ENCODE peak calls at places on chromosomes 2 and 18, in six cellular contexts. One of them, this sample, is unnamed.

GRCh38 chr18:76490701-76491171 is 4.3 kb downstream of the ZNF516 start:
- DNase-seq in uterus: peak
- DNase-seq in colonic mucosa: peak
- DNase-seq in pancreas: peak
- DNase-seq in tibial artery: no peak
- DNase-seq in AG09309: no peak
- DNase-seq in this sample: no peak

GRCh38 chr2:209922116-209922515 is 80.3 kb upstream of the RPE start:
- DNase-seq in uterus: no peak
- DNase-seq in colonic mucosa: no peak
- DNase-seq in AG09309: no peak
- DNase-seq in tibial artery: no peak
- DNase-seq in pancreas: no peak
- DNase-seq in this sample: no peak

GRCh38 chr2:213232649-213233437 is 51.4 kb upstream of the SPAG16 start:
- DNase-seq in pancreas: no peak
- DNase-seq in uterus: no peak
- DNase-seq in tibial artery: no peak
- DNase-seq in colonic mucosa: no peak
- DNase-seq in AG09309: no peak
- DNase-seq in this sample: no peak

GRCh38 chr2:133765693-133766092 is 197.4 kb upstream of the NCKAP5 start:
- DNase-seq in tibial artery: peak
- DNase-seq in pancreas: no peak
- DNase-seq in uterus: no peak
- DNase-seq in colonic mucosa: no peak
- DNase-seq in AG09309: no peak
- DNase-seq in this sample: no peak

GRCh38 chr2:191202881-191203397 is 42.3 kb upstream of the MYO1B start:
- DNase-seq in tibial artery: no peak
- DNase-seq in pancreas: peak
- DNase-seq in AG09309: peak
- DNase-seq in colonic mucosa: no peak
- DNase-seq in uterus: peak
- DNase-seq in this sample: no peak

GRCh38 chr2:58734365-58734764 is 493.2 kb upstream of the FANCL start:
- DNase-seq in tibial artery: no peak
- DNase-seq in AG09309: no peak
- DNase-seq in colonic mucosa: no peak
- DNase-seq in uterus: no peak
- DNase-seq in pancreas: no peak
- DNase-seq in this sample: no peak

GRCh38 chr2:38700113-38700780 is 34.3 kb downstream of the GALM start:
- DNase-seq in pancreas: no peak
- DNase-seq in uterus: no peak
- DNase-seq in colonic mucosa: no peak
- DNase-seq in AG09309: no peak
- DNase-seq in tibial artery: no peak
- DNase-seq in this sample: no peak

GRCh38 chr2:18991177-18992168 is 366.9 kb downstream of the OSR1 start:
- DNase-seq in uterus: peak
- DNase-seq in colonic mucosa: peak
- DNase-seq in tibial artery: peak
- DNase-seq in AG09309: peak
- DNase-seq in pancreas: peak
- DNase-seq in this sample: no peak

GRCh38 chr2:2698182-2699116 is 367.4 kb upstream of the MYT1L start:
- DNase-seq in pancreas: no peak
- DNase-seq in uterus: no peak
- DNase-seq in tibial artery: no peak
- DNase-seq in colonic mucosa: no peak
- DNase-seq in AG09309: no peak
- DNase-seq in this sample: no peak

GRCh38 chr2:172953970-172954852 is 121.4 kb upstream of the MAP3K20 start:
- DNase-seq in colonic mucosa: no peak
- DNase-seq in tibial artery: no peak
- DNase-seq in AG09309: no peak
- DNase-seq in pancreas: no peak
- DNase-seq in uterus: no peak
- DNase-seq in this sample: no peak

GRCh38 chr2:98757904-98758421 is 27.0 kb upstream of the MGAT4A start:
- DNase-seq in AG09309: peak
- DNase-seq in uterus: peak
- DNase-seq in colonic mucosa: peak
- DNase-seq in tibial artery: peak
- DNase-seq in pancreas: peak
- DNase-seq in this sample: peak

GRCh38 chr2:46067501-46068292 is 229.5 kb upstream of the EPAS1 start:
- DNase-seq in uterus: no peak
- DNase-seq in AG09309: peak
- DNase-seq in pancreas: no peak
- DNase-seq in tibial artery: no peak
- DNase-seq in colonic mucosa: no peak
- DNase-seq in this sample: peak

GRCh38 chr2:3807853-3808252 is 104.5 kb downstream of the DCDC2C start:
- DNase-seq in pancreas: no peak
- DNase-seq in AG09309: no peak
- DNase-seq in colonic mucosa: no peak
- DNase-seq in uterus: no peak
- DNase-seq in tibial artery: no peak
- DNase-seq in this sample: no peak

GRCh38 chr2:237583385-237584295 is 6.9 kb downstream of the RAB17 start:
- DNase-seq in colonic mucosa: no peak
- DNase-seq in pancreas: no peak
- DNase-seq in tibial artery: no peak
- DNase-seq in uterus: no peak
- DNase-seq in AG09309: no peak
- DNase-seq in this sample: no peak

GRCh38 chr2:173062806-173063205 is 12.8 kb upstream of the MAP3K20 start:
- DNase-seq in AG09309: no peak
- DNase-seq in uterus: no peak
- DNase-seq in colonic mucosa: no peak
- DNase-seq in tibial artery: no peak
- DNase-seq in pancreas: no peak
- DNase-seq in this sample: no peak

GRCh38 chr2:177617849-177618248 is 225.3 kb downstream of the AGPS start:
- DNase-seq in tibial artery: no peak
- DNase-seq in uterus: no peak
- DNase-seq in colonic mucosa: no peak
- DNase-seq in AG09309: no peak
- DNase-seq in pancreas: no peak
- DNase-seq in this sample: no peak

GRCh38 chr2:43121915-43122314 is 104.5 kb downstream of the ZFP36L2 start:
- DNase-seq in tibial artery: no peak
- DNase-seq in colonic mucosa: no peak
- DNase-seq in uterus: no peak
- DNase-seq in AG09309: no peak
- DNase-seq in pancreas: no peak
- DNase-seq in this sample: no peak

GRCh38 chr18:8936646-8937045 is 165.9 kb upstream of the NDUFV2 start:
- DNase-seq in AG09309: no peak
- DNase-seq in uterus: no peak
- DNase-seq in colonic mucosa: no peak
- DNase-seq in pancreas: no peak
- DNase-seq in tibial artery: no peak
- DNase-seq in this sample: no peak

GRCh38 chr2:225104971-225105370 is 62.7 kb upstream of the DOCK10 start:
- DNase-seq in tibial artery: no peak
- DNase-seq in colonic mucosa: no peak
- DNase-seq in pancreas: no peak
- DNase-seq in uterus: no peak
- DNase-seq in AG09309: no peak
- DNase-seq in this sample: no peak

GRCh38 chr2:54227798-54228197 is 28.2 kb downstream of the TSPYL6 start:
- DNase-seq in pancreas: no peak
- DNase-seq in tibial artery: no peak
- DNase-seq in uterus: no peak
- DNase-seq in AG09309: no peak
- DNase-seq in colonic mucosa: no peak
- DNase-seq in this sample: no peak

GRCh38 chr18:23479829-23480505 is 23.3 kb upstream of the RMC1 start:
- DNase-seq in tibial artery: no peak
- DNase-seq in colonic mucosa: no peak
- DNase-seq in pancreas: no peak
- DNase-seq in AG09309: no peak
- DNase-seq in uterus: no peak
- DNase-seq in this sample: no peak

GRCh38 chr2:24494415-24494814 is 3.4 kb downstream of the NCOA1 start:
- DNase-seq in tibial artery: no peak
- DNase-seq in pancreas: no peak
- DNase-seq in AG09309: no peak
- DNase-seq in colonic mucosa: no peak
- DNase-seq in uterus: no peak
- DNase-seq in this sample: no peak

GRCh38 chr2:14220101-14220500 is 412.4 kb upstream of the LRATD1 start:
- DNase-seq in AG09309: no peak
- DNase-seq in tibial artery: no peak
- DNase-seq in colonic mucosa: no peak
- DNase-seq in uterus: no peak
- DNase-seq in pancreas: no peak
- DNase-seq in this sample: no peak

GRCh38 chr2:152304845-152305244 is 30.1 kb upstream of the FMNL2 start:
- DNase-seq in uterus: no peak
- DNase-seq in tibial artery: no peak
- DNase-seq in colonic mucosa: no peak
- DNase-seq in pancreas: no peak
- DNase-seq in AG09309: peak
- DNase-seq in this sample: no peak

GRCh38 chr2:7017621-7018260 is 100.5 kb downstream of the RNF144A start:
- DNase-seq in pancreas: no peak
- DNase-seq in uterus: no peak
- DNase-seq in tibial artery: no peak
- DNase-seq in colonic mucosa: no peak
- DNase-seq in AG09309: no peak
- DNase-seq in this sample: no peak

GRCh38 chr2:16408331-16409005 is 257.2 kb downstream of the CYRIA start:
- DNase-seq in tibial artery: no peak
- DNase-seq in pancreas: no peak
- DNase-seq in AG09309: no peak
- DNase-seq in colonic mucosa: no peak
- DNase-seq in uterus: no peak
- DNase-seq in this sample: no peak

GRCh38 chr2:16407358-16407757 is 258.3 kb downstream of the CYRIA start:
- DNase-seq in tibial artery: no peak
- DNase-seq in colonic mucosa: no peak
- DNase-seq in uterus: no peak
- DNase-seq in AG09309: no peak
- DNase-seq in pancreas: no peak
- DNase-seq in this sample: no peak

GRCh38 chr2:16405551-16405950 is 260.1 kb downstream of the CYRIA start:
- DNase-seq in tibial artery: no peak
- DNase-seq in uterus: no peak
- DNase-seq in colonic mucosa: no peak
- DNase-seq in AG09309: no peak
- DNase-seq in pancreas: no peak
- DNase-seq in this sample: no peak

GRCh38 chr2:16406497-16406896 is 259.1 kb downstream of the CYRIA start:
- DNase-seq in uterus: no peak
- DNase-seq in AG09309: no peak
- DNase-seq in tibial artery: no peak
- DNase-seq in colonic mucosa: no peak
- DNase-seq in pancreas: no peak
- DNase-seq in this sample: no peak

DNA sequence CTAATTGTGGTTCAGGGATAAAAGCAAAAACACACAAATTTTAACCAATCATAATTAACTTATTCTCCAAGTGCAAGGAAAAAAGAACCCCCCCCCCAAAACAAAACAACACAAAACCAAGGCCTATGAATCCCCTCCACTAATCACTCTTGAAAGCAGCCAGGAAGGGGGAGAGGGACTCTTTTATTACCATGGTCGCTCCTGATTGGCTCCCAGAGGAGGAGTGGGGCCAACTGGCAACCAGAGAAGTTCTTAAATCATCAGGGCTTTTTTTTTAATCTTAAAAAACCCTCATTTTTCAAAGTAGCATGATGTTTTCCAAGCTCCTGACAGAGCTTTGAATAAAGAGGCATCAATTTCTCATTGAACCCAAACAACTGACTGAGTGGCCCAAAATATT is 258.7 kb downstream of the CYRIA start:
- DNase-seq in uterus: no peak
- DNase-seq in tibial artery: no peak
- DNase-seq in AG09309: no peak
- DNase-seq in pancreas: no peak
- DNase-seq in colonic mucosa: no peak
- DNase-seq in this sample: no peak
- TF ChIP-seq CTCF in uterus: no peak
- TF ChIP-seq CTCF in tibial artery: no peak
- TF ChIP-seq CTCF in AG09309: no peak
- TF ChIP-seq CTCF in pancreas: no peak
- TF ChIP-seq CTCF in colonic mucosa: no peak
- TF ChIP-seq CTCF in this sample: no peak

DNA sequence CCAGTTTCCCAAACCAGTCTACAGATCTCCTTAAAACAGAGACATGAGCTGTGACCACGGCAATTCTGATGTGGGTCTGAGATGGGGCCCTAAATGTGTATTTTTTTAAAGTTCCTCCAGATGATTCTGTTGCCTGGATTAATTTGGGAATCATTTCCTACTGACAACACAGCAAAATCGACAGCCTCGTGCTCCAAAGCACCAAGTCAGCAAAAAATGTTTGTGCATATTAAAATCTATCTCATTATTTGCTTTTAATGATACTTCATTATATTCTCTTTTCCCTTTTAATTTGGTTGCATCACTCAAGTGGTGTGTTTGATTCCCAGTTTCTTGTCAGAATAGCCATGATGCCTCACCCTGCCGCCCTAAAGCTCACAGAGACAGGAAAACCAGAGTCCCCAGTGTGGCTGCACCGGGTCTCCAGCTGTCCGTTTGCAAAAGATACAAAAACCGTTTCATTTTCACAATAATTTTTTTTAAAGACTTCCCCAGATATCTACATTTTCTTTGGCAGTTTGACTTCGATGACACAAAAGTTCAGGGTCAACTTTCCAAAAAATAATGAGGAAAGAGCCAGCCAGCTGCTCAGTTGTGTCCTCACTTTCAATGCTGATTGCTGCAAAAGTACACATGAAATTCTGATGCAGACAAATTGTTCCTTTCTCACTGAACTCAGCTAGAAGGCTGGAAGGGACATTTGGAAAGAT is 443.2 kb upstream of the ID2 start:
- DNase-seq in tibial artery: no peak
- DNase-seq in uterus: no peak
- DNase-seq in colonic mucosa: no peak
- DNase-seq in pancreas: no peak
- DNase-seq in AG09309: no peak
- DNase-seq in this sample: no peak
- H3K4me3 ChIP-seq in tibial artery: no peak
- H3K4me3 ChIP-seq in uterus: no peak
- H3K4me3 ChIP-seq in colonic mucosa: no peak
- H3K4me3 ChIP-seq in pancreas: no peak
- H3K4me3 ChIP-seq in AG09309: no peak
- H3K4me3 ChIP-seq in this sample: no peak

GRCh38 chr18:36424741-36425142 is 127.2 kb downstream of the FHOD3 start:
- DNase-seq in colonic mucosa: no peak
- DNase-seq in tibial artery: no peak
- DNase-seq in pancreas: no peak
- DNase-seq in uterus: no peak
- DNase-seq in AG09309: no peak
- DNase-seq in this sample: no peak
- TF ChIP-seq CTCF in colonic mucosa: no peak
- TF ChIP-seq CTCF in tibial artery: no peak
- TF ChIP-seq CTCF in pancreas: no peak
- TF ChIP-seq CTCF in uterus: no peak
- TF ChIP-seq CTCF in AG09309: no peak
- TF ChIP-seq CTCF in this sample: no peak

GRCh38 chr2:112187805-112188596 is 49.8 kb downstream of the FBLN7 start:
- DNase-seq in AG09309: no peak
- DNase-seq in pancreas: no peak
- DNase-seq in colonic mucosa: peak
- DNase-seq in tibial artery: no peak
- DNase-seq in uterus: no peak
- DNase-seq in this sample: no peak
- H3K4me3 ChIP-seq in AG09309: no peak
- H3K4me3 ChIP-seq in pancreas: no peak
- H3K4me3 ChIP-seq in colonic mucosa: no peak
- H3K4me3 ChIP-seq in tibial artery: no peak
- H3K4me3 ChIP-seq in uterus: no peak
- H3K4me3 ChIP-seq in this sample: no peak

This sample was measured in HFF-Myc.